ENCODE peak calls at places on chromosome 22, in nine cellular contexts. One of them, this sample, is unnamed. For H3K4me1 and H3K9me3, the result is how much of the 10 kb centered on the place peaks cover.

GRCh38 chr22:40462195-40462988 is 92.0 kb downstream of the SGSM3 start:
- DNase-seq in spleen: no peak
- DNase-seq in left ventricle myocardium inferior: no peak
- DNase-seq in sigmoid colon: no peak
- DNase-seq in keratinocyte: no peak
- DNase-seq in effector memory CD4-positive, alpha-beta T cell: no peak
- DNase-seq in gastrocnemius medialis: no peak
- DNase-seq in astrocyte: no peak
- DNase-seq in RWPE2: no peak
- DNase-seq in this sample: no peak

GRCh38 chr22:40728731-40729189 is 49.5 kb downstream of the MCHR1 start:
- DNase-seq in gastrocnemius medialis: no peak
- DNase-seq in effector memory CD4-positive, alpha-beta T cell: peak
- DNase-seq in RWPE2: no peak
- DNase-seq in sigmoid colon: no peak
- DNase-seq in keratinocyte: peak
- DNase-seq in astrocyte: peak
- DNase-seq in spleen: peak
- DNase-seq in left ventricle myocardium inferior: no peak
- DNase-seq in this sample: peak

GRCh38 chr22:35150163-35151107 is 84.5 kb downstream of the ISX start:
- DNase-seq in RWPE2: no peak
- DNase-seq in effector memory CD4-positive, alpha-beta T cell: peak
- DNase-seq in sigmoid colon: peak
- DNase-seq in left ventricle myocardium inferior: peak
- DNase-seq in spleen: peak
- DNase-seq in keratinocyte: no peak
- DNase-seq in gastrocnemius medialis: peak
- DNase-seq in astrocyte: peak
- DNase-seq in this sample: peak

GRCh38 chr22:46262449-46263207 is 515 bp downstream of the PKDREJ start:
- DNase-seq in keratinocyte: no peak
- DNase-seq in RWPE2: no peak
- DNase-seq in sigmoid colon: peak
- DNase-seq in spleen: peak
- DNase-seq in left ventricle myocardium inferior: peak
- DNase-seq in effector memory CD4-positive, alpha-beta T cell: no peak
- DNase-seq in gastrocnemius medialis: peak
- DNase-seq in astrocyte: peak
- DNase-seq in this sample: no peak

GRCh38 chr22:30609260-30610185 is 2.5 kb downstream of the TCN2 start:
- DNase-seq in RWPE2: no peak
- DNase-seq in gastrocnemius medialis: peak
- DNase-seq in left ventricle myocardium inferior: peak
- DNase-seq in keratinocyte: no peak
- DNase-seq in astrocyte: peak
- DNase-seq in sigmoid colon: peak
- DNase-seq in effector memory CD4-positive, alpha-beta T cell: no peak
- DNase-seq in spleen: no peak
- DNase-seq in this sample: no peak

GRCh38 chr22:44172370-44173108 is 8.2 kb upstream of the PARVG start:
- DNase-seq in RWPE2: no peak
- DNase-seq in spleen: peak
- DNase-seq in sigmoid colon: peak
- DNase-seq in left ventricle myocardium inferior: peak
- DNase-seq in astrocyte: no peak
- DNase-seq in keratinocyte: no peak
- DNase-seq in effector memory CD4-positive, alpha-beta T cell: no peak
- DNase-seq in gastrocnemius medialis: peak
- DNase-seq in this sample: no peak

GRCh38 chr22:44543362-44543761 is 45.3 kb upstream of the RTL6 start:
- DNase-seq in keratinocyte: no peak
- DNase-seq in RWPE2: no peak
- DNase-seq in gastrocnemius medialis: no peak
- DNase-seq in effector memory CD4-positive, alpha-beta T cell: no peak
- DNase-seq in left ventricle myocardium inferior: no peak
- DNase-seq in spleen: no peak
- DNase-seq in sigmoid colon: no peak
- DNase-seq in astrocyte: no peak
- DNase-seq in this sample: no peak

GRCh38 chr22:17436981-17437410 is 67.7 kb downstream of the CECR2 start:
- DNase-seq in effector memory CD4-positive, alpha-beta T cell: no peak
- DNase-seq in spleen: no peak
- DNase-seq in keratinocyte: no peak
- DNase-seq in RWPE2: no peak
- DNase-seq in astrocyte: no peak
- DNase-seq in left ventricle myocardium inferior: no peak
- DNase-seq in sigmoid colon: no peak
- DNase-seq in gastrocnemius medialis: no peak
- DNase-seq in this sample: no peak

GRCh38 chr22:17258015-17258827 is 39.0 kb upstream of the ADA2 start:
- DNase-seq in sigmoid colon: peak
- DNase-seq in spleen: peak
- DNase-seq in gastrocnemius medialis: peak
- DNase-seq in effector memory CD4-positive, alpha-beta T cell: no peak
- DNase-seq in keratinocyte: no peak
- DNase-seq in astrocyte: peak
- DNase-seq in left ventricle myocardium inferior: peak
- DNase-seq in RWPE2: no peak
- DNase-seq in this sample: no peak

GRCh38 chr22:22692707-22693530 is 48.5 kb downstream of the GGTLC2 start:
- DNase-seq in effector memory CD4-positive, alpha-beta T cell: peak
- DNase-seq in left ventricle myocardium inferior: no peak
- DNase-seq in astrocyte: peak
- DNase-seq in keratinocyte: no peak
- DNase-seq in spleen: peak
- DNase-seq in sigmoid colon: peak
- DNase-seq in gastrocnemius medialis: no peak
- DNase-seq in RWPE2: no peak
- DNase-seq in this sample: peak

DNA sequence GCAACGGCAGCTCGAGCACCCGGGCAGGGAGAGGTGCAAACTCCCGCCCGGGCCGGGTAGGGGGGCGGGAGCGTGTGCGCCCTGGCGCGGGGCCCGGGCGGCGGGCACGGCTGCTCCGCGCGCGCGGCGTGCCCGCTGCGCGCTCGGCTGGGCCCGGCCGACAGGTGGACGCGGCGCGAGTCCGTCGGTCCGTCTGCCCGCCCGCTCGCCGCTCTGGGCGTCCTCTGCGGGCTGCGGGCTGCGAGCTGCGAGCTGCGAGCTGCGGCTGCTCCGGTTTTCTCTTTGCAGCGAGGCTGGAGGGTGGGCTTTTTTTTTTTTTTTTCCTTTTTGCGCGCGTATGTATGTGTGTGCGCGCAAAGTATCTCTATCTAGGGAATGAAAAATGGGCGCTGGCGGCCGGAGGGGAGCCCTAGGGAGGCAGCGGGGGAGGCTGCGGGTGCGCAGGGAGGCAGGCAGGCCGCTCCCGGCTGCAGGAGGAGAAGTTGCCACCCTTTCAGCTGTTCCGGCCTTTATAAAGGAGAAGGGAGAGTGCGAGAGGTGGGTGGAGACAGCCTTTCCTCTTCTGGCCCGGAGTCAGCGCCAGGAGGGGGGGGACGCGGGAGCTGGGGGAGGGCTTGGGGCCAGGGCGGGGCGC is at the start of gene PDGFB:
- DNase-seq in spleen: no peak
- DNase-seq in keratinocyte: no peak
- DNase-seq in RWPE2: no peak
- DNase-seq in sigmoid colon: no peak
- DNase-seq in gastrocnemius medialis: no peak
- DNase-seq in astrocyte: no peak
- DNase-seq in left ventricle myocardium inferior: peak
- DNase-seq in effector memory CD4-positive, alpha-beta T cell: no peak
- DNase-seq in this sample: no peak
- H3K4me3 ChIP-seq in spleen: peak
- H3K4me3 ChIP-seq in keratinocyte: peak
- H3K4me3 ChIP-seq in RWPE2: peak
- H3K4me3 ChIP-seq in sigmoid colon: peak
- H3K4me3 ChIP-seq in gastrocnemius medialis: peak
- H3K4me3 ChIP-seq in astrocyte: peak
- H3K4me3 ChIP-seq in left ventricle myocardium inferior: peak
- H3K4me3 ChIP-seq in effector memory CD4-positive, alpha-beta T cell: peak
- H3K4me3 ChIP-seq in this sample: peak

GRCh38 chr22:21611210-21611977 is 18.4 kb downstream of the YDJC start:
- DNase-seq in left ventricle myocardium inferior: no peak
- DNase-seq in spleen: no peak
- DNase-seq in gastrocnemius medialis: no peak
- DNase-seq in effector memory CD4-positive, alpha-beta T cell: no peak
- DNase-seq in sigmoid colon: no peak
- DNase-seq in RWPE2: no peak
- DNase-seq in astrocyte: no peak
- DNase-seq in keratinocyte: no peak
- DNase-seq in this sample: no peak
- H3K4me1 ChIP-seq in left ventricle myocardium inferior: under half
- H3K4me1 ChIP-seq in spleen: half or more
- H3K4me1 ChIP-seq in gastrocnemius medialis: under half
- H3K4me1 ChIP-seq in effector memory CD4-positive, alpha-beta T cell: under half
- H3K4me1 ChIP-seq in sigmoid colon: under half
- H3K4me1 ChIP-seq in RWPE2: under half
- H3K4me1 ChIP-seq in astrocyte: under half
- H3K4me1 ChIP-seq in keratinocyte: under half
- H3K4me1 ChIP-seq in this sample: under half

GRCh38 chr22:49480896-49481650 is 346.6 kb downstream of the BRD1 start:
- DNase-seq in effector memory CD4-positive, alpha-beta T cell: no peak
- DNase-seq in astrocyte: no peak
- DNase-seq in keratinocyte: no peak
- DNase-seq in spleen: no peak
- DNase-seq in left ventricle myocardium inferior: no peak
- DNase-seq in gastrocnemius medialis: no peak
- DNase-seq in RWPE2: no peak
- DNase-seq in sigmoid colon: no peak
- DNase-seq in this sample: no peak
- H3K9me3 ChIP-seq in effector memory CD4-positive, alpha-beta T cell: under half
- H3K9me3 ChIP-seq in astrocyte: under half
- H3K9me3 ChIP-seq in keratinocyte: under half
- H3K9me3 ChIP-seq in spleen: under half
- H3K9me3 ChIP-seq in left ventricle myocardium inferior: under half
- H3K9me3 ChIP-seq in gastrocnemius medialis: under half
- H3K9me3 ChIP-seq in RWPE2: under half
- H3K9me3 ChIP-seq in sigmoid colon: under half
- H3K9me3 ChIP-seq in this sample: under half

GRCh38 chr22:41948142-41948541 is 1.2 kb upstream of the CENPM start:
- DNase-seq in left ventricle myocardium inferior: no peak
- DNase-seq in keratinocyte: no peak
- DNase-seq in sigmoid colon: no peak
- DNase-seq in spleen: no peak
- DNase-seq in effector memory CD4-positive, alpha-beta T cell: no peak
- DNase-seq in astrocyte: no peak
- DNase-seq in gastrocnemius medialis: no peak
- DNase-seq in RWPE2: no peak
- DNase-seq in this sample: no peak
- H3K4me3 ChIP-seq in left ventricle myocardium inferior: no peak
- H3K4me3 ChIP-seq in keratinocyte: no peak
- H3K4me3 ChIP-seq in sigmoid colon: no peak
- H3K4me3 ChIP-seq in spleen: no peak
- H3K4me3 ChIP-seq in effector memory CD4-positive, alpha-beta T cell: no peak
- H3K4me3 ChIP-seq in astrocyte: no peak
- H3K4me3 ChIP-seq in gastrocnemius medialis: no peak
- H3K4me3 ChIP-seq in RWPE2: no peak
- H3K4me3 ChIP-seq in this sample: no peak

GRCh38 chr22:24563246-24563645 is 7.4 kb downstream of the SNRPD3 start:
- DNase-seq in RWPE2: no peak
- DNase-seq in effector memory CD4-positive, alpha-beta T cell: no peak
- DNase-seq in sigmoid colon: no peak
- DNase-seq in gastrocnemius medialis: no peak
- DNase-seq in astrocyte: no peak
- DNase-seq in spleen: peak
- DNase-seq in left ventricle myocardium inferior: no peak
- DNase-seq in keratinocyte: no peak
- DNase-seq in this sample: no peak
- H3K4me1 ChIP-seq in RWPE2: under half
- H3K4me1 ChIP-seq in effector memory CD4-positive, alpha-beta T cell: under half
- H3K4me1 ChIP-seq in sigmoid colon: under half
- H3K4me1 ChIP-seq in gastrocnemius medialis: half or more
- H3K4me1 ChIP-seq in astrocyte: under half
- H3K4me1 ChIP-seq in spleen: half or more
- H3K4me1 ChIP-seq in left ventricle myocardium inferior: half or more
- H3K4me1 ChIP-seq in keratinocyte: under half
- H3K4me1 ChIP-seq in this sample: half or more

GRCh38 chr22:48715511-48715910 is 1112.2 kb downstream of the BRD1 start:
- DNase-seq in astrocyte: no peak
- DNase-seq in keratinocyte: no peak
- DNase-seq in effector memory CD4-positive, alpha-beta T cell: no peak
- DNase-seq in spleen: peak
- DNase-seq in RWPE2: peak
- DNase-seq in sigmoid colon: no peak
- DNase-seq in left ventricle myocardium inferior: no peak
- DNase-seq in gastrocnemius medialis: no peak
- DNase-seq in this sample: no peak

GRCh38 chr22:48713266-48714205 is 1114.1 kb downstream of the BRD1 start:
- DNase-seq in keratinocyte: no peak
- DNase-seq in left ventricle myocardium inferior: peak
- DNase-seq in effector memory CD4-positive, alpha-beta T cell: no peak
- DNase-seq in astrocyte: no peak
- DNase-seq in sigmoid colon: peak
- DNase-seq in RWPE2: peak
- DNase-seq in spleen: peak
- DNase-seq in gastrocnemius medialis: no peak
- DNase-seq in this sample: no peak

GRCh38 chr22:48711669-48712068 is 1116.0 kb downstream of the BRD1 start:
- DNase-seq in RWPE2: peak
- DNase-seq in effector memory CD4-positive, alpha-beta T cell: no peak
- DNase-seq in keratinocyte: no peak
- DNase-seq in left ventricle myocardium inferior: peak
- DNase-seq in spleen: peak
- DNase-seq in astrocyte: no peak
- DNase-seq in gastrocnemius medialis: no peak
- DNase-seq in sigmoid colon: peak
- DNase-seq in this sample: no peak

GRCh38 chr22:48712558-48712957 is 1115.1 kb downstream of the BRD1 start:
- DNase-seq in effector memory CD4-positive, alpha-beta T cell: no peak
- DNase-seq in spleen: peak
- DNase-seq in sigmoid colon: peak
- DNase-seq in RWPE2: peak
- DNase-seq in keratinocyte: no peak
- DNase-seq in gastrocnemius medialis: no peak
- DNase-seq in left ventricle myocardium inferior: peak
- DNase-seq in astrocyte: no peak
- DNase-seq in this sample: no peak

DNA sequence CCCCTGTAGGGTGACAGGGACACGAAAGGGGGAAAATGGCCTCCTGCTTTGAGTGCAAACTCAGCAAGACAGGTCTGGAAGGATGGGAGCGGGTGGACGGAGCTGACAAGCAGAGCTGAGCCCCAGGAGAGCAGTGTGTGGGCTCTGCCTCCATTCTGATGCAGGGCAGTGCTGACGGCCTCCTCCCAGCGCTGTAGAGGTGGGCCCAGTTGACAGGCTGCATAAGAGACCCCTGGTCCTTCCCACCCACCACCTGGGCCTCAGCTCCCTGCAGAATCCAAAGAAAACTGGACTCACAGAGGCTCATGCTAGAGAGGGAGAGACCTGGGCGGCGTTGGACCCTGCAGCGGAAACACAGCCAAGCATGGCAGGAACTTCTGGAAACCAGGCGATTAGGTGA is 1113.4 kb downstream of the BRD1 start:
- DNase-seq in spleen: peak
- DNase-seq in RWPE2: peak
- DNase-seq in astrocyte: no peak
- DNase-seq in sigmoid colon: peak
- DNase-seq in gastrocnemius medialis: no peak
- DNase-seq in keratinocyte: no peak
- DNase-seq in effector memory CD4-positive, alpha-beta T cell: no peak
- DNase-seq in left ventricle myocardium inferior: peak
- DNase-seq in this sample: no peak
- H3K9me3 ChIP-seq in spleen: under half
- H3K9me3 ChIP-seq in RWPE2: under half
- H3K9me3 ChIP-seq in astrocyte: under half
- H3K9me3 ChIP-seq in sigmoid colon: under half
- H3K9me3 ChIP-seq in gastrocnemius medialis: under half
- H3K9me3 ChIP-seq in keratinocyte: under half
- H3K9me3 ChIP-seq in effector memory CD4-positive, alpha-beta T cell: under half
- H3K9me3 ChIP-seq in left ventricle myocardium inferior: under half
- H3K9me3 ChIP-seq in this sample: under half